ENCODE peak calls at places on chromosomes 2 and 18, in five cellular contexts. One of them, this sample, is unnamed.

GRCh38 chr18:14920976-14921375 is 173.0 kb downstream of the ANKRD30B start:
- DNase-seq in nephron progenitor cell: no peak
- DNase-seq in A673: no peak
- DNase-seq in thyroid gland: no peak
- DNase-seq in body of pancreas: no peak
- DNase-seq in this sample: no peak

GRCh38 chr2:85709385-85709784 is 15.2 kb downstream of the GNLY start:
- DNase-seq in thyroid gland: no peak
- DNase-seq in A673: no peak
- DNase-seq in nephron progenitor cell: no peak
- DNase-seq in body of pancreas: no peak
- DNase-seq in this sample: no peak

GRCh38 chr2:215454519-215454918 is 18.7 kb upstream of the FN1 start:
- DNase-seq in nephron progenitor cell: no peak
- DNase-seq in A673: peak; percentile 62
- DNase-seq in thyroid gland: no peak
- DNase-seq in body of pancreas: no peak
- DNase-seq in this sample: no peak

GRCh38 chr2:179580378-179581146 is 280.9 kb downstream of the ZNF385B start:
- DNase-seq in nephron progenitor cell: no peak
- DNase-seq in body of pancreas: peak; percentile 28
- DNase-seq in thyroid gland: no peak
- DNase-seq in A673: no peak
- DNase-seq in this sample: no peak

GRCh38 chr2:230847883-230848388 is 16.8 kb upstream of the ITM2C start:
- DNase-seq in nephron progenitor cell: peak; percentile 95
- DNase-seq in A673: peak; percentile 89
- DNase-seq in thyroid gland: peak; percentile 83
- DNase-seq in body of pancreas: peak; percentile 86
- DNase-seq in this sample: peak; percentile 97

GRCh38 chr18:8380926-8381325 is 228.3 kb upstream of the RAB12 start:
- DNase-seq in thyroid gland: no peak
- DNase-seq in body of pancreas: no peak
- DNase-seq in nephron progenitor cell: no peak
- DNase-seq in A673: no peak
- DNase-seq in this sample: no peak

GRCh38 chr2:85071096-85071495 is 62.1 kb upstream of the TCF7L1 start:
- DNase-seq in A673: no peak
- DNase-seq in thyroid gland: no peak
- DNase-seq in body of pancreas: no peak
- DNase-seq in nephron progenitor cell: no peak
- DNase-seq in this sample: no peak

GRCh38 chr2:195202163-195202845 is 454.7 kb upstream of the SLC39A10 start:
- DNase-seq in A673: no peak
- DNase-seq in thyroid gland: no peak
- DNase-seq in nephron progenitor cell: no peak
- DNase-seq in body of pancreas: no peak
- DNase-seq in this sample: no peak

GRCh38 chr2:222049946-222050345 is 248.9 kb downstream of the PAX3 start:
- DNase-seq in body of pancreas: no peak
- DNase-seq in nephron progenitor cell: no peak
- DNase-seq in thyroid gland: no peak
- DNase-seq in A673: no peak
- DNase-seq in this sample: no peak

GRCh38 chr2:88671786-88672427 is 19.6 kb upstream of the RPIA start:
- DNase-seq in body of pancreas: peak; percentile 21
- DNase-seq in thyroid gland: no peak
- DNase-seq in nephron progenitor cell: peak; percentile 9
- DNase-seq in A673: peak; percentile 79
- DNase-seq in this sample: peak; percentile 3

GRCh38 chr2:143171817-143172216 is 42.6 kb downstream of the ARHGAP15 start:
- DNase-seq in A673: peak; percentile 20
- DNase-seq in nephron progenitor cell: no peak
- DNase-seq in body of pancreas: no peak
- DNase-seq in thyroid gland: no peak
- DNase-seq in this sample: no peak

GRCh38 chr2:160145471-160145870 is 54.6 kb downstream of the ITGB6 start:
- DNase-seq in body of pancreas: no peak
- DNase-seq in thyroid gland: no peak
- DNase-seq in A673: no peak
- DNase-seq in nephron progenitor cell: no peak
- DNase-seq in this sample: no peak

GRCh38 chr18:44680271-44681038 is at the start of gene SETBP1:
- DNase-seq in body of pancreas: peak; percentile 84
- DNase-seq in A673: peak; percentile 60
- DNase-seq in thyroid gland: peak; percentile 75
- DNase-seq in nephron progenitor cell: peak; percentile 70
- DNase-seq in this sample: peak; percentile 57

GRCh38 chr2:154623819-154624218 is 74.7 kb upstream of the KCNJ3 start:
- DNase-seq in body of pancreas: peak; percentile 63
- DNase-seq in thyroid gland: peak; percentile 30
- DNase-seq in nephron progenitor cell: peak; percentile 44
- DNase-seq in A673: peak; percentile 72
- DNase-seq in this sample: peak; percentile 44

GRCh38 chr2:68244456-68244855 is 7.9 kb downstream of the PPP3R1 start:
- DNase-seq in nephron progenitor cell: no peak
- DNase-seq in A673: peak; percentile 26
- DNase-seq in thyroid gland: no peak
- DNase-seq in body of pancreas: no peak
- DNase-seq in this sample: no peak

GRCh38 chr2:238439093-238439849 is 12.5 kb downstream of the ASB1 start:
- DNase-seq in thyroid gland: no peak
- DNase-seq in body of pancreas: no peak
- DNase-seq in nephron progenitor cell: no peak
- DNase-seq in A673: no peak
- DNase-seq in this sample: no peak

GRCh38 chr2:134276381-134277172 is 22.7 kb downstream of the MGAT5 start:
- DNase-seq in body of pancreas: no peak
- DNase-seq in thyroid gland: no peak
- DNase-seq in A673: no peak
- DNase-seq in nephron progenitor cell: no peak
- DNase-seq in this sample: no peak

GRCh38 chr2:134461511-134461910 is 207.6 kb downstream of the MGAT5 start:
- DNase-seq in nephron progenitor cell: no peak
- DNase-seq in body of pancreas: no peak
- DNase-seq in A673: no peak
- DNase-seq in thyroid gland: no peak
- DNase-seq in this sample: no peak

GRCh38 chr18:74063552-74063951 is 84.1 kb downstream of the FBXO15 start:
- DNase-seq in nephron progenitor cell: no peak
- DNase-seq in body of pancreas: no peak
- DNase-seq in A673: no peak
- DNase-seq in thyroid gland: no peak
- DNase-seq in this sample: no peak

GRCh38 chr2:9113262-9113661 is 93.3 kb upstream of the ASAP2 start:
- DNase-seq in A673: no peak
- DNase-seq in thyroid gland: no peak
- DNase-seq in body of pancreas: no peak
- DNase-seq in nephron progenitor cell: no peak
- DNase-seq in this sample: no peak

GRCh38 chr2:30930716-30931115 is 123.5 kb upstream of the CAPN13 start:
- DNase-seq in A673: no peak
- DNase-seq in thyroid gland: no peak
- DNase-seq in body of pancreas: no peak
- DNase-seq in nephron progenitor cell: no peak
- DNase-seq in this sample: no peak

GRCh38 chr18:53426656-53427055 is 797.8 kb downstream of the MBD2 start:
- DNase-seq in thyroid gland: no peak
- DNase-seq in body of pancreas: no peak
- DNase-seq in nephron progenitor cell: no peak
- DNase-seq in A673: peak; percentile 70
- DNase-seq in this sample: no peak

GRCh38 chr2:101501443-101501842 is 26.5 kb upstream of the RFX8 start:
- DNase-seq in nephron progenitor cell: no peak
- DNase-seq in body of pancreas: no peak
- DNase-seq in A673: no peak
- DNase-seq in thyroid gland: no peak
- DNase-seq in this sample: no peak

GRCh38 chr2:949894-950626 is 589 bp upstream of the SNTG2 start:
- DNase-seq in thyroid gland: peak; percentile 37
- DNase-seq in body of pancreas: peak; percentile 13
- DNase-seq in nephron progenitor cell: peak; percentile 30
- DNase-seq in A673: no peak
- DNase-seq in this sample: no peak

GRCh38 chr2:133780099-133780996 is 212.1 kb upstream of the NCKAP5 start:
- DNase-seq in nephron progenitor cell: peak; percentile 73
- DNase-seq in body of pancreas: peak; percentile 69
- DNase-seq in A673: peak; percentile 93
- DNase-seq in thyroid gland: peak; percentile 75
- DNase-seq in this sample: peak; percentile 78

GRCh38 chr2:26850002-26850431 is 2.1 kb downstream of the DPYSL5 start:
- DNase-seq in nephron progenitor cell: peak; percentile 7
- DNase-seq in body of pancreas: no peak
- DNase-seq in A673: no peak
- DNase-seq in thyroid gland: no peak
- DNase-seq in this sample: no peak

GRCh38 chr2:7017621-7018260 is 100.5 kb downstream of the RNF144A start:
- DNase-seq in A673: no peak
- DNase-seq in thyroid gland: no peak
- DNase-seq in nephron progenitor cell: no peak
- DNase-seq in body of pancreas: no peak
- DNase-seq in this sample: no peak

GRCh38 chr2:15748736-15749323 is 157.2 kb downstream of the DDX1 start:
- DNase-seq in thyroid gland: peak; percentile 50
- DNase-seq in nephron progenitor cell: peak; percentile 66
- DNase-seq in body of pancreas: peak; percentile 28
- DNase-seq in A673: peak; percentile 41
- DNase-seq in this sample: peak; percentile 55

GRCh38 chr18:23215294-23215693 is 80.0 kb downstream of the CABLES1 start:
- DNase-seq in A673: no peak
- DNase-seq in thyroid gland: no peak
- DNase-seq in body of pancreas: no peak
- DNase-seq in nephron progenitor cell: no peak
- DNase-seq in this sample: no peak

GRCh38 chr2:5111581-5111980 is 580.6 kb upstream of the SOX11 start:
- DNase-seq in nephron progenitor cell: no peak
- DNase-seq in A673: peak; percentile 48
- DNase-seq in thyroid gland: no peak
- DNase-seq in body of pancreas: no peak
- DNase-seq in this sample: no peak

GRCh38 chr2:99198103-99198841 is 17.3 kb downstream of the MRPL30 start:
- DNase-seq in body of pancreas: no peak
- DNase-seq in nephron progenitor cell: no peak
- DNase-seq in thyroid gland: no peak
- DNase-seq in A673: no peak
- DNase-seq in this sample: no peak

GRCh38 chr2:177617849-177618248 is 225.3 kb downstream of the AGPS start:
- DNase-seq in A673: no peak
- DNase-seq in thyroid gland: no peak
- DNase-seq in nephron progenitor cell: no peak
- DNase-seq in body of pancreas: no peak
- DNase-seq in this sample: no peak

GRCh38 chr2:231795525-231796327 is 9.5 kb downstream of the COPS7B start:
- DNase-seq in body of pancreas: peak; percentile 84
- DNase-seq in A673: peak; percentile 81
- DNase-seq in thyroid gland: peak; percentile 68
- DNase-seq in nephron progenitor cell: no peak
- DNase-seq in this sample: no peak

GRCh38 chr2:9417725-9418124 is 5.6 kb downstream of the ITGB1BP1 start:
- DNase-seq in A673: no peak
- DNase-seq in body of pancreas: no peak
- DNase-seq in thyroid gland: peak; percentile 19
- DNase-seq in nephron progenitor cell: no peak
- DNase-seq in this sample: no peak

GRCh38 chr2:17327649-17328048 is 190.6 kb downstream of the RAD51AP2 start:
- DNase-seq in body of pancreas: no peak
- DNase-seq in A673: no peak
- DNase-seq in nephron progenitor cell: no peak
- DNase-seq in thyroid gland: no peak
- DNase-seq in this sample: no peak

GRCh38 chr2:162063281-162063680 is 10.7 kb downstream of the DPP4 start:
- DNase-seq in thyroid gland: no peak
- DNase-seq in nephron progenitor cell: no peak
- DNase-seq in body of pancreas: no peak
- DNase-seq in A673: no peak
- DNase-seq in this sample: no peak

GRCh38 chr2:128644156-128644555 is 325.5 kb upstream of the HS6ST1 start:
- DNase-seq in A673: no peak
- DNase-seq in nephron progenitor cell: no peak
- DNase-seq in thyroid gland: no peak
- DNase-seq in body of pancreas: no peak
- DNase-seq in this sample: peak; percentile 50

DNA sequence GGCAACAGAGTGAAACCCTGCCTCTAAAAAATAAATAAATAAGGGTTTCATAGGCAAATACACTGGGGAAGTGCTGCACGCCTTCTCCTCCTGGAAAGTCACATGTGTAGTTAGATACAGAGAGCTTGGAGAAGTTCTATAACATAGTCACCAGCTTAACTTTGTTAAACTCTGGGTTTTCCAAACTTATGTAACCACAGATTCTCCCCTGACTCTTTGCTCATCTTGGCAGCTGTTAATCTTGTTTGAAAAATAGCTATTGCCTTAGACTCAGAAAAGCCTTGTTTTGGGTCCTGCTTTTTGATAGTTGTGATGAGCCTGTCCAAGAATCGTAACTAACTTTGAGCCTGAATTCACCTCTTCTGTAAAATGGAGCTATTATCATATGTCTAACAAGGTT is 25.3 kb downstream of the KIAA2012 start:
- DNase-seq in A673: no peak
- DNase-seq in thyroid gland: no peak
- DNase-seq in nephron progenitor cell: no peak
- DNase-seq in body of pancreas: no peak
- DNase-seq in this sample: no peak
- TF ChIP-seq CTCF in A673: no peak
- TF ChIP-seq CTCF in thyroid gland: no peak
- TF ChIP-seq CTCF in nephron progenitor cell: no peak
- TF ChIP-seq CTCF in body of pancreas: no peak
- TF ChIP-seq CTCF in this sample: no peak

GRCh38 chr18:49048361-49048760 is 97.6 kb upstream of the SMAD7 start:
- DNase-seq in nephron progenitor cell: no peak
- DNase-seq in thyroid gland: no peak
- DNase-seq in A673: no peak
- DNase-seq in body of pancreas: no peak
- DNase-seq in this sample: no peak
- TF ChIP-seq CTCF in nephron progenitor cell: no peak
- TF ChIP-seq CTCF in thyroid gland: no peak
- TF ChIP-seq CTCF in A673: no peak
- TF ChIP-seq CTCF in body of pancreas: no peak
- TF ChIP-seq CTCF in this sample: no peak

GRCh38 chr2:216664593-216665034 is 30.7 kb downstream of the IGFBP5 start:
- DNase-seq in A673: no peak
- DNase-seq in body of pancreas: no peak
- DNase-seq in thyroid gland: no peak
- DNase-seq in nephron progenitor cell: no peak
- DNase-seq in this sample: no peak
- TF ChIP-seq CTCF in A673: peak; percentile 22
- TF ChIP-seq CTCF in body of pancreas: no peak
- TF ChIP-seq CTCF in thyroid gland: no peak
- TF ChIP-seq CTCF in nephron progenitor cell: no peak
- TF ChIP-seq CTCF in this sample: no peak

DNA sequence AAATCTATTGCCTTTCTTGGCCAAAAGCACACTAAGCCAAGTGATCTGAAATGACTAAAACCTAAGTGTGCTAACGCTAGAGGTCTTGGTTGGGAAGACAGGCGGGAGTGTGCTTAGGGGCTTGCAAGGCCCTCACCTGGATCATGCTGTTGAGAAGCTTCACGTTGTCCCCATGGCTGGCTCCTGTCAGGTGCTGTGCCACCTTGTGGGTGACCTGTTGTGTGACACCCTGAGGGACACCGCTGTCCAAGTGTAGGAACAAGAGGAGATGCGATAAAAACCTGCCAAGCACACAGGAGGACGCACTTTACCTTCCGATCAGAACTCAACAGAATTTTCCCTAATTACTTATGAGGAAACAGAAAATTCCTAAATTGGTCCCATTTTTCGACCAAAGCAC is 50.8 kb downstream of the EPG5 start:
- DNase-seq in thyroid gland: no peak
- DNase-seq in body of pancreas: no peak
- DNase-seq in nephron progenitor cell: no peak
- DNase-seq in A673: no peak
- DNase-seq in this sample: no peak
- TF ChIP-seq CTCF in thyroid gland: no peak
- TF ChIP-seq CTCF in body of pancreas: no peak
- TF ChIP-seq CTCF in nephron progenitor cell: no peak
- TF ChIP-seq CTCF in A673: no peak
- TF ChIP-seq CTCF in this sample: peak; percentile 20